ENCODE peak calls at places on chromosomes 4 and X, in eight cellular contexts. D is mucosa of descending colon; K is IMR-90; A is foreskin fibroblast; B is A673; F is colonic mucosa; J is body of pancreas; M is Jurkat, Clone E6-1. V is an unnamed sample.

GRCh38 chr4:78945638-78946179 is 6.5 kb upstream of the PAQR3 start:
- DNase-seq in D (no peak), K (no peak), A (peak), B (no peak), F (no peak), J (no peak), M (no peak), V (no peak)

GRCh38 chrX:129600981-129601424 is 53.8 kb downstream of the APLN start:
- DNase-seq in D (no peak), K (peak), A (peak), B (peak), F (no peak), J (no peak), M (no peak), V (no peak)

GRCh38 chr4:14897217-14897616 is 105.1 kb upstream of the CPEB2 start:
- DNase-seq in D (no peak), K (no peak), A (no peak), B (no peak), F (no peak), J (no peak), M (no peak), V (no peak)

GRCh38 chr4:22508376-22508775 is 7.5 kb downstream of the ADGRA3 start:
- DNase-seq in D (no peak), K (peak), A (no peak), B (no peak), F (no peak), J (no peak), M (no peak), V (no peak)

GRCh38 chr4:151730003-151730559 is 30.7 kb downstream of the GATB start:
- DNase-seq in D (peak), K (no peak), A (peak), B (no peak), F (peak), J (no peak), M (no peak), V (no peak)

GRCh38 chrX:154980330-154981115 is 42.0 kb downstream of the F8 start:
- DNase-seq in D (peak), K (peak), A (peak), B (peak), F (peak), J (peak), M (peak), V (peak)

GRCh38 chr4:134906404-134907023 is 704.9 kb upstream of the PABPC4L start:
- DNase-seq in D (no peak), K (no peak), A (no peak), B (peak), F (no peak), J (no peak), M (no peak), V (no peak)

GRCh38 chr4:1385373-1386340 is 20.6 kb downstream of the NKX1-1 start:
- DNase-seq in D (peak), K (no peak), A (no peak), B (no peak), F (no peak), J (no peak), M (no peak), V (no peak)

GRCh38 chr4:70930530-70931256 is 28.5 kb downstream of the MOB1B start:
- DNase-seq in D (no peak), K (peak), A (no peak), B (no peak), F (no peak), J (no peak), M (no peak), V (no peak)

GRCh38 chr4:13322681-13323101 is 161.4 kb downstream of the RAB28 start:
- DNase-seq in D (no peak), K (peak), A (peak), B (peak), F (no peak), J (no peak), M (no peak), V (no peak)

GRCh38 chr4:185020863-185021761 is 2.8 kb downstream of the HELT start:
- DNase-seq in D (no peak), K (no peak), A (peak), B (no peak), F (no peak), J (no peak), M (no peak), V (no peak)

GRCh38 chr4:29009908-29010307 is 1710.3 kb upstream of the PCDH7 start:
- DNase-seq in D (no peak), K (no peak), A (no peak), B (no peak), F (no peak), J (no peak), M (no peak), V (no peak)

GRCh38 chr4:158016511-158016910 is 156.3 kb downstream of the GASK1B start:
- DNase-seq in D (no peak), K (peak), A (peak), B (no peak), F (no peak), J (no peak), M (no peak), V (no peak)

GRCh38 chr4:139210486-139210885 is 33.5 kb upstream of the ELF2 start:
- DNase-seq in D (no peak), K (no peak), A (no peak), B (peak), F (no peak), J (no peak), M (no peak), V (no peak)

GRCh38 chr4:98903561-98903960 is 25.4 kb downstream of the EIF4E start:
- DNase-seq in D (no peak), K (no peak), A (no peak), B (no peak), F (no peak), J (no peak), M (no peak), V (no peak)

GRCh38 chr4:53490965-53491622 is 100.2 kb downstream of the LNX1 start:
- DNase-seq in D (no peak), K (peak), A (peak), B (peak), F (peak), J (peak), M (peak), V (no peak)

GRCh38 chr4:53189011-53189410 is 176.8 kb downstream of the SCFD2 start:
- DNase-seq in D (no peak), K (peak), A (peak), B (no peak), F (no peak), J (no peak), M (no peak), V (no peak)

GRCh38 chr4:12633058-12633651 is 851.0 kb downstream of the RAB28 start:
- DNase-seq in D (peak), K (peak), A (peak), B (peak), F (peak), J (peak), M (peak), V (peak)

GRCh38 chrX:132490086-132490419 is 1.2 kb upstream of the MBNL3 start:
- DNase-seq in D (no peak), K (no peak), A (no peak), B (no peak), F (no peak), J (peak), M (no peak), V (no peak)

GRCh38 chr4:139403457-139403856 is 50.5 kb upstream of the RAB33B start:
- DNase-seq in D (no peak), K (no peak), A (peak), B (peak), F (no peak), J (no peak), M (no peak), V (no peak)

GRCh38 chrX:41397768-41398167 is 49.4 kb upstream of the NYX start:
- DNase-seq in D (no peak), K (no peak), A (no peak), B (no peak), F (no peak), J (no peak), M (no peak), V (no peak)

GRCh38 chr4:95362906-95363578 is 185.7 kb downstream of the UNC5C start:
- DNase-seq in D (no peak), K (peak), A (no peak), B (peak), F (peak), J (peak), M (peak), V (no peak)

GRCh38 chrX:97898798-97899197 is 1015.1 kb downstream of the RPA4 start:
- DNase-seq in D (no peak), K (peak), A (peak), B (no peak), F (no peak), J (no peak), M (no peak), V (no peak)

GRCh38 chrX:13574600-13574999 is 5.2 kb downstream of the EGFL6 start:
- DNase-seq in D (no peak), K (no peak), A (no peak), B (no peak), F (no peak), J (no peak), M (peak), V (no peak)

GRCh38 chr4:159010563-159011260 is 92.2 kb upstream of the RAPGEF2 start:
- DNase-seq in D (peak), K (peak), A (peak), B (no peak), F (peak), J (peak), M (no peak), V (no peak)

GRCh38 chr4:85399270-85399669 is 75.7 kb upstream of the ARHGAP24 start:
- DNase-seq in D (no peak), K (no peak), A (no peak), B (no peak), F (no peak), J (no peak), M (no peak), V (no peak)

GRCh38 chr4:7651461-7651921 is 216.8 kb upstream of the PSAPL1 start:
- DNase-seq in D (no peak), K (peak), A (peak), B (no peak), F (no peak), J (peak), M (no peak), V (no peak)

GRCh38 chr4:152991361-152991760 is 55.2 kb downstream of the FHDC1 start:
- DNase-seq in D (no peak), K (no peak), A (no peak), B (no peak), F (no peak), J (no peak), M (no peak), V (no peak)

GRCh38 chrX:9285342-9285771 is 179.5 kb upstream of the TBL1X start:
- DNase-seq in D (no peak), K (no peak), A (no peak), B (peak), F (no peak), J (no peak), M (no peak), V (no peak)

GRCh38 chr4:41538017-41538733 is at the start of gene LIMCH1:
- DNase-seq in D (peak), K (no peak), A (peak), B (peak), F (no peak), J (peak), M (no peak), V (no peak)

GRCh38 chr4:121070696-121071639 is 1.4 kb downstream of the NDNF start:
- DNase-seq in D (peak), K (no peak), A (peak), B (peak), F (peak), J (peak), M (no peak), V (peak)

GRCh38 chr4:10656988-10657387 is 27.6 kb downstream of the CLNK start:
- DNase-seq in D (no peak), K (peak), A (no peak), B (no peak), F (no peak), J (no peak), M (no peak), V (no peak)

GRCh38 chrX:67543818-67544217 is at the start of gene AR:
- DNase-seq in D (peak), K (peak), A (peak), B (no peak), F (peak), J (peak), M (no peak), V (no peak)

GRCh38 chr4:38111717-38112116 is 151.5 kb downstream of the PTTG2 start:
- DNase-seq in D (no peak), K (no peak), A (no peak), B (no peak), F (no peak), J (peak), M (no peak), V (no peak)

GRCh38 chr4:6027392-6027791 is 9.2 kb upstream of the C4orf50 start:
- DNase-seq in D (no peak), K (no peak), A (no peak), B (no peak), F (no peak), J (no peak), M (no peak), V (no peak)

GRCh38 chrX:113275769-113276168 is 435.1 kb upstream of the AMOT start:
- DNase-seq in D (no peak), K (no peak), A (no peak), B (no peak), F (no peak), J (no peak), M (no peak), V (no peak)

GRCh38 chrX:145003443-145003842 is 243.9 kb upstream of the SPANXN1 start:
- DNase-seq in D (no peak), K (no peak), A (no peak), B (no peak), F (no peak), J (no peak), M (no peak), V (no peak)

GRCh38 chr4:186095406-186095805 is 9.1 kb upstream of the FAM149A start:
- DNase-seq in D (no peak), K (no peak), A (no peak), B (no peak), F (no peak), J (no peak), M (no peak), V (no peak)

GRCh38 chr4:52001616-52002015 is 18.5 kb downstream of the LRRC66 start:
- DNase-seq in D (no peak), K (peak), A (peak), B (no peak), F (no peak), J (no peak), M (no peak), V (no peak)

GRCh38 chr4:24794916-24795665 is at the start of gene SOD3:
- DNase-seq in D (peak), K (peak), A (peak), B (no peak), F (peak), J (peak), M (no peak), V (no peak)
- H3K4me3 ChIP-seq in D (no peak), K (peak), A (peak), B (no peak), F (peak), J (no peak), M (no peak), V (no peak)

GRCh38 chr4:183469327-183469726 is 24.9 kb downstream of the CDKN2AIP start:
- DNase-seq in D (no peak), K (no peak), A (no peak), B (no peak), F (no peak), J (no peak), M (no peak), V (no peak)
- H3K4me3 ChIP-seq in D (no peak), K (no peak), A (no peak), B (no peak), F (no peak), J (no peak), M (no peak), V (no peak)

DNA sequence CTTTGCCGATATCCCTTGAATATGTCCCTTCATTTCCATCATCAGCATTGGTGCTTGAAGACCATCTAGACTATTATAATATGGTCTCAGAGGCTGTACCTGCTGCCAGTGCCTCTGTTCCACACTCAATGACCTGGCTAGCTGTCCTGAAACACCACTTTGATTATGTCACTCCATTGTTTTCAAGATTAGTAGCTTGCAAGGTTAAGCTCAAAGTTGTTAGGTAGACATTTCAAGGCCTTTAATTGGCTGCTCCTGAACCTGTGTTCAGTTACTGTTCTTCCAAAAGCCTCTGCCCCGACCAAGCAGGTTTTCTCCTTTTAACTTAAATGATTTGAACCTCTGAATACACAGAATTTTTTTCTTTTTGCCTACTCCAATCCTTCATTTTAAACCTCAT is 52.9 kb downstream of the C4orf33 start:
- DNase-seq in D (no peak), K (no peak), A (no peak), B (no peak), F (no peak), J (no peak), M (no peak), V (no peak)
- H3K4me3 ChIP-seq in D (no peak), K (no peak), A (no peak), B (no peak), F (no peak), J (no peak), M (no peak), V (no peak)

DNA sequence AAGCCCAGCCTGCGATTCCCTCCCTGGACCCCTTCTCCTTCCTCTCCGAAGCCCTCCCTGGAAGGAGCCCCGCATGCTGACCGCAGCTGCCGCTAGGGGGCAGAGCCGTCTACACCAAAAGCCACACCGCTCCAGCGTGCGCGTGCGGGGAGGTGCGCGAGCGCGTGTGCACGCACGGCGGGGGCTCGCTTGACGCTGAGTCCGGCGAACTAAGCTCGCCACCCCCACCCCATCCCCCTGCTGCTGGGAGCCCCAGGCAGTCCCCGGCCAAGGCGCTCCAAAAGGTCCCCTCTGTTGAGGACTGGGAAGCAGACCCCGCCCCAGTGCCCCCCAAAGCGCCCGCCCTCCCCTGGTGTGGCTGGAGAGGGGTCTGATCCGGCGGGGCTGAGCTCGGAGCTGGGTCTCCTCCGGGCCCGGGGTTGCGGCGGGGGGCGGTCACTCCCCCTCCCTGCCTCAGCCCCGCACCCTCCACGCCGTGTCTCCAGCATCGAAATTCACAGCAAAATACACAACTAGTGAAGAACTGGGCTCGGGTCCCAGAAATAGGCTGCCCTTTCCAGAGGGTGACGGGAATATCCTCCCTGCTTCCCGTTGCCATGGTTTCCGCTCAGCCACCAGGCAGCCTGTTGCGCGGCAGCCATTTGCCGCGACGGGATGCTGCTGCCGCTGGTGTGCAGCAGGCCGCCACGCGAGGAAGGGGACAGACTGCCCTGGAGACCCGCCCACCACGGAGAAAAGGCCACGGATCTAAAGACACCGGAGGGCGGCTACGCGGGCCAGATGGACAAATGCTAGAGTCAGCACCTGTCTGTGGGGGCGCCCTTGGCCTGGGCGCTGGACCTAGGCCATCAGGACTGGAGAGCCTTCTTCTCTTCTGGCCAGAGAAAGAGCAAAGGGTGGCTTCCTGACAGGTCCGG is 11.2 kb upstream of the CCNQ start:
- DNase-seq in D (peak), K (peak), A (peak), B (peak), F (peak), J (peak), M (peak), V (peak)
- H3K4me3 ChIP-seq in D (no peak), K (peak), A (peak), B (peak), F (peak), J (no peak), M (peak), V (peak)

GRCh38 chr4:40307627-40308497 is 27.3 kb upstream of the CHRNA9 start:
- DNase-seq in D (peak), K (no peak), A (no peak), B (peak), F (peak), J (no peak), M (peak), V (peak)

GRCh38 chr4:40308528-40309122 is 26.5 kb upstream of the CHRNA9 start:
- DNase-seq in D (no peak), K (no peak), A (no peak), B (no peak), F (no peak), J (no peak), M (no peak), V (no peak)

GRCh38 chr4:40306991-40307390 is 28.1 kb upstream of the CHRNA9 start:
- DNase-seq in D (no peak), K (no peak), A (no peak), B (no peak), F (no peak), J (no peak), M (no peak), V (no peak)

GRCh38 chr4:40310225-40310624 is 24.9 kb upstream of the CHRNA9 start:
- DNase-seq in D (no peak), K (no peak), A (no peak), B (no peak), F (no peak), J (no peak), M (no peak), V (no peak)

DNA sequence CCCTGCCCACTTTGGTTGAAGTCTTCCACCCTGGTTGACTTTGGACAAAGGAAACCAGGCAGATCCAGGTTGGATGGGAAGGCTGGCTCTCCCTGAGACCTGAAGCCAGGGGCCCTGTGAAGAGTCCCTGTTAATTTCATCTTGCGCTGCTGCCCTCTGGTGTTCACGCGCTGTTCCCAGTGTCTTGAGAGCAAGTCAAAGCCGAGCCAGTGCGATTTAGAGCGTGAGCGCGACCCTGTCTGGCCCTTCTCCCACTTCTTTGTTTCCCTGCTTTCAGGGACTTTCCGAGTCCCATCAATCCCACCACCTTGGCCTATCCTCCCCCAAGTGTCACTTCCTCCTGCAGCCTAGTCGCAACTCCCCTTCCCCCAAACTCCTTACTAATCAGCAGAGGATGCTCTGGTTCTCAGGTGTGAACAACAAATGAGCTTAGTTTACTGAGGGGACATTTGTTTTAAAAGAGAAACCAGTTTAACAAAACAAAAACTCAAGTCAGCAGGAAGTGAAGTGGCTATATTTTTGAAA is 25.8 kb upstream of the CHRNA9 start:
- DNase-seq in D (peak), K (peak), A (peak), B (peak), F (peak), J (peak), M (peak), V (peak)
- H3K4me3 ChIP-seq in D (no peak), K (no peak), A (no peak), B (peak), F (no peak), J (no peak), M (peak), V (peak)

V was measured in naive thymus-derived CD4-positive, alpha-beta T cell.